ENCODE peak calls at places on chromosomes 13 and 19, in nine cellular contexts. B is GM12864, Q is PC-9, R is fibroblast of pulmonary artery, G is dorsolateral prefrontal cortex, E is left lung, K is cardiac fibroblast, H is A549, J is neuronal stem cell. M is an unnamed sample.

GRCh38 chr19:45693168-45693788 is 812 bp downstream of the QPCTL start:
- DNase-seq in B (no peak), Q (peak), R (peak), G (peak), E (peak), K (peak), H (peak), J (no peak), M (peak)

GRCh38 chr13:75310005-75310580 is 171.9 kb downstream of the TBC1D4 start:
- DNase-seq in B (no peak), Q (no peak), R (no peak), G (no peak), E (no peak), K (no peak), H (no peak), J (no peak), M (no peak)

GRCh38 chr13:70723732-70724131 is 615.5 kb upstream of the KLHL1 start:
- DNase-seq in B (no peak), Q (no peak), R (peak), G (no peak), E (no peak), K (no peak), H (peak), J (no peak), M (no peak)

GRCh38 chr19:1568320-1569019 is at the start of gene MEX3D:
- DNase-seq in B (no peak), Q (peak), R (peak), G (peak), E (peak), K (peak), H (peak), J (peak), M (peak)

GRCh38 chr13:42001580-42001979 is 40.7 kb upstream of the VWA8 start:
- DNase-seq in B (no peak), Q (no peak), R (peak), G (no peak), E (peak), K (peak), H (peak), J (no peak), M (no peak)

GRCh38 chr19:9850235-9850959 is 15.3 kb downstream of the PIN1 start:
- DNase-seq in B (no peak), Q (no peak), R (no peak), G (peak), E (no peak), K (no peak), H (no peak), J (no peak), M (no peak)

GRCh38 chr13:34933349-34933748 is 8.7 kb upstream of the NBEA start:
- DNase-seq in B (no peak), Q (peak), R (no peak), G (no peak), E (no peak), K (no peak), H (no peak), J (no peak), M (no peak)

GRCh38 chr19:13621413-13621812 is 115.1 kb upstream of the CACNA1A start:
- DNase-seq in B (no peak), Q (peak), R (peak), G (no peak), E (no peak), K (peak), H (peak), J (no peak), M (no peak)

GRCh38 chr19:4523306-4524110 is 5.2 kb upstream of the PLIN4 start:
- DNase-seq in B (no peak), Q (peak), R (peak), G (no peak), E (peak), K (peak), H (peak), J (no peak), M (peak)

GRCh38 chr13:93226623-93227279 is at the start of gene GPC6:
- DNase-seq in B (no peak), Q (no peak), R (peak), G (no peak), E (no peak), K (peak), H (peak), J (peak), M (peak)

GRCh38 chr19:40366697-40367561 is 18.4 kb downstream of the PLD3 start:
- DNase-seq in B (no peak), Q (no peak), R (peak), G (no peak), E (peak), K (peak), H (peak), J (peak), M (no peak)

GRCh38 chr19:13018037-13018914 is 23.0 kb downstream of the NFIX start:
- DNase-seq in B (no peak), Q (no peak), R (peak), G (peak), E (no peak), K (peak), H (no peak), J (no peak), M (no peak)

GRCh38 chr19:58439576-58440554 is at the start of gene ZNF132:
- DNase-seq in B (peak), Q (peak), R (peak), G (peak), E (peak), K (peak), H (peak), J (peak), M (no peak)

DNA sequence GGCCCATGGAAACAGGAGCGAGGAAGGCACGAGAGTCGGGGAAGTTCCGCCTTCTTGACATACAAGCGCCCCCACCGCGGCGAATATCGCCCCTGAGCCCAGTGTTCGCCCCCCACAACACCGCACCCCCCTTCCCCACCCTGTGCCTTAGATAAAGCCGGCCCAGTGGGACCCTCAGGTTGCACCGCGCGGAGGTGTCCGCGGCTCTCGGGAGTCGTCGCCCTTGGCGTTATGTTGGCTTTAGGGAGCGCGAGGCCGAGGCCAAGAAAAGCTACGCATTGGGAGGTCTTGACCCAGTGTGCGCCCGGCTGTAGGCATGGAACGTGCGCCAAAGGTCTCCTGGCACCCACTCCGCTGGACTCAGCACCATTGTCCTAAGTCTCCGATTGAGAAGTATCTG is 603 bp upstream of the ZNF132 start:
- DNase-seq in B (no peak), Q (no peak), R (no peak), G (no peak), E (no peak), K (no peak), H (no peak), J (no peak), M (no peak)
- H3K4me3 ChIP-seq in B (peak), Q (no peak), R (peak), G (peak), E (peak), K (peak), H (no peak), J (peak), M (no peak)

GRCh38 chr13:48448963-48449614 is 36.2 kb upstream of the LPAR6 start:
- DNase-seq in B (no peak), Q (no peak), R (peak), G (no peak), E (no peak), K (peak), H (no peak), J (no peak), M (no peak)
- H3K4me3 ChIP-seq in B (no peak), Q (no peak), R (peak), G (no peak), E (peak), K (no peak), H (no peak), J (no peak), M (no peak)

GRCh38 chr19:48739400-48739825 is 997 bp downstream of the RASIP1 start:
- DNase-seq in B (no peak), Q (no peak), R (no peak), G (no peak), E (no peak), K (no peak), H (no peak), J (no peak), M (no peak)

GRCh38 chr19:48739835-48740704 is at the start of gene RASIP1:
- DNase-seq in B (no peak), Q (no peak), R (no peak), G (peak), E (no peak), K (no peak), H (no peak), J (no peak), M (no peak)

GRCh38 chr19:48735031-48735615 is 5.3 kb downstream of the RASIP1 start:
- DNase-seq in B (no peak), Q (peak), R (no peak), G (no peak), E (no peak), K (no peak), H (peak), J (no peak), M (no peak)

GRCh38 chr19:48738557-48739399 is 1.6 kb downstream of the RASIP1 start:
- DNase-seq in B (no peak), Q (peak), R (peak), G (peak), E (peak), K (peak), H (peak), J (peak), M (peak)

DNA sequence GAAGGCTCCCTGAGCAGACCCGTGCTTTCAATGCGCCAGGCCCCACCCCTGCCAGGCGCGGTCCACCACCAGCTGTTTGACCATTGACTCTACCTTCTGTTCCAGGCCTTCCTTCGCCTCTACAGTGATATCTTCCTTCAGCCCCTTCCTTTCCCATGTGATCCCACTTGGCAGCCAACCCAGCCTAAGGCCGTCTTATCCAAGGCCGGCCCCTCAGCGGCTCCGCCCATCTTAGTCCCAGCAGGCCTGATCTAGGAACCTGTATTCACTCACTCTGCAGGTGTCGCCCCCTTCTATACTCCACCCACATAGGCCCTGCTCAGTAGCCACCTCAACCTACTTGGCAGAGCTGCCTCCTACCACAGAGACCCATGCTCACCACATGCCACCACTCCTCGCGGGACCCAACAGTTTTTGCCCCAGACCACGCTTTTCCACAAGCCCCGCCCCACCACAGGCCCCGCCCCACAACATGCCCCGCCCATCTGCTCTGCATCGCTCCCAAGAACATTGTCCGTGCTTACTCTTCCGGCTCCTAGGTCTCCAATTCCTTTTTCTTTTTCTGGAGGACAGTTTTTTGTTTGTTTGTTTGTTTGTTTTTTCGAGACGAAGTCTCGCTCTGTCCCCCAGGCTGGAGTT is 2.9 kb downstream of the RASIP1 start:
- DNase-seq in B (no peak), Q (no peak), R (no peak), G (no peak), E (no peak), K (no peak), H (peak), J (no peak), M (no peak)
- H3K4me3 ChIP-seq in B (no peak), Q (no peak), R (no peak), G (no peak), E (no peak), K (no peak), H (no peak), J (no peak), M (no peak)

GRCh38 chr13:20716951-20717350 is 13.5 kb downstream of the IL17D start:
- DNase-seq in B (no peak), Q (no peak), R (no peak), G (peak), E (no peak), K (no peak), H (no peak), J (peak), M (peak)
- H3K4me3 ChIP-seq in B (no peak), Q (no peak), R (no peak), G (no peak), E (no peak), K (no peak), H (no peak), J (no peak), M (no peak)

GRCh38 chr13:28558567-28558966 is 63.6 kb upstream of the FLT1 start:
- DNase-seq in B (no peak), Q (no peak), R (no peak), G (no peak), E (no peak), K (peak), H (no peak), J (no peak), M (no peak)
- H3K4me3 ChIP-seq in B (no peak), Q (no peak), R (no peak), G (no peak), E (no peak), K (no peak), H (no peak), J (no peak), M (no peak)

GRCh38 chr13:91172160-91172559 is 175.3 kb upstream of the MIR17HG start:
- DNase-seq in B (no peak), Q (no peak), R (no peak), G (no peak), E (no peak), K (no peak), H (no peak), J (no peak), M (no peak)

GRCh38 chr13:91169641-91170040 is 177.8 kb upstream of the MIR17HG start:
- DNase-seq in B (no peak), Q (no peak), R (no peak), G (no peak), E (no peak), K (no peak), H (no peak), J (no peak), M (no peak)

DNA sequence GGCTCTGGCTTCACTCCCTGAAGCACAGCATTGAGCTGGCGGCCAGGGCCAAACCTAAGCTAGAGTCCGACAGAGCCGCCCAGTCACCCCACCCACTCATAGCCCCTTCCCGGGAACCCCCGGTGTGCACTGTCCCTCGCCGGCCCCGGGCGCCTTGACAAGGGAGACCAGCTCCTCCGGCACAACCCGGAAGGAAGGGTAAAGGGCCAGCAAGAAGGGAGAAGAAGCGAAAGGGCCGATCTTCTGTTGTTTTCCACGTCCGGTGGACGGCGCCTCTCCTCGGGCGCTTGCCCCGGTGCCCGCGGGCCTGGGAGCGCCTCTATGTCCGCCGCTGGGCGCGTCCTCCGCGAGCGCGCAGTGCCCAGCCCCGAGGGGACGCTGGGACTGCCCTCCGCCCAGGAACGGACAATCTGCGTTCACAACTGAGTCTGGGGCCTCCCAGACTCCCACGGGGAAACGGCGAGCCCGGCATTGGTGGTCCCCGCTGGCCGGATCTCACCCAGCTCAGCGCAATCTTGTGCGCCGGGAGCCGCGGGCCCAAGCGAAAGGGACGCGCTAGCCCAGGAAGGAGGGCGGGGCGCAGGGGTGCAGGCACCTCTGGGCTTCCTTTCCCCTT is 172.5 kb upstream of the MIR17HG start:
- DNase-seq in B (no peak), Q (no peak), R (no peak), G (no peak), E (no peak), K (no peak), H (no peak), J (no peak), M (no peak)
- H3K4me3 ChIP-seq in B (no peak), Q (no peak), R (peak), G (peak), E (peak), K (no peak), H (peak), J (peak), M (no peak)

GRCh38 chr13:40985596-40986327 is 33.4 kb downstream of the ELF1 start:
- DNase-seq in B (no peak), Q (no peak), R (no peak), G (no peak), E (no peak), K (no peak), H (no peak), J (no peak), M (no peak)
- H3K4me3 ChIP-seq in B (peak), Q (no peak), R (no peak), G (peak), E (no peak), K (no peak), H (no peak), J (no peak), M (no peak)